ENCODE peak calls at places on chromosomes 3 and 15, in seven cellular contexts. J is cardiac muscle cell, B is WERI-Rb-1, H is mesenchymal stem cell, X is suprapubic skin, T is transverse colon, G is endodermal cell. Z is an unnamed sample. For H3K9me3, the result is how much of the 10 kb centered on the place peaks cover.

GRCh38 chr3:50324351-50325144 is 2.0 kb upstream of the HYAL2 start:
- DNase-seq in J (peak), H (peak), X (peak), G (peak), T (peak), B (peak), Z (peak)

GRCh38 chr15:69463182-69463756 is 10.7 kb downstream of the RPLP1 start:
- DNase-seq in B (peak), J (no peak), H (no peak), T (no peak), G (no peak), X (peak), Z (no peak)

GRCh38 chr3:166829896-166830295 is 550.2 kb downstream of the ZBBX start:
- DNase-seq in J (no peak), T (no peak), H (no peak), X (no peak), B (no peak), G (no peak), Z (no peak)

GRCh38 chr15:36738817-36739216 is 159.4 kb downstream of the CDIN1 start:
- DNase-seq in X (no peak), B (no peak), T (no peak), H (no peak), G (no peak), J (no peak), Z (no peak)

GRCh38 chr15:73996939-73997338 is 2.4 kb downstream of the PML start:
- DNase-seq in G (no peak), X (no peak), B (no peak), H (peak), J (no peak), T (no peak), Z (no peak)

GRCh38 chr3:141663993-141664392 is 74.1 kb upstream of the RNF7 start:
- DNase-seq in T (no peak), H (peak), X (no peak), B (no peak), J (peak), G (peak), Z (no peak)

GRCh38 chr15:75203017-75203907 is 1.6 kb downstream of the C15orf39 start:
- DNase-seq in B (no peak), X (no peak), G (no peak), J (no peak), T (no peak), H (peak), Z (peak)

GRCh38 chr3:58880182-58880581 is 169.6 kb downstream of the CFAP20DC start:
- DNase-seq in X (no peak), J (no peak), T (no peak), H (no peak), B (no peak), G (no peak), Z (no peak)

GRCh38 chr3:186990878-186991308 is 60.6 kb downstream of the ST6GAL1 start:
- DNase-seq in J (no peak), B (no peak), H (no peak), G (no peak), X (no peak), T (no peak), Z (peak)

GRCh38 chr3:114933407-114933806 is 213.7 kb downstream of the ZBTB20 start:
- DNase-seq in B (no peak), T (no peak), G (no peak), H (no peak), X (no peak), J (no peak), Z (no peak)

GRCh38 chr3:21042184-21042583 is 708.8 kb downstream of the ZNF385D start:
- DNase-seq in B (peak), T (no peak), X (no peak), J (no peak), H (no peak), G (no peak), Z (no peak)

GRCh38 chr3:21041621-21042020 is 709.4 kb downstream of the ZNF385D start:
- DNase-seq in J (no peak), T (no peak), G (no peak), X (no peak), B (no peak), H (no peak), Z (no peak)

GRCh38 chr3:21036888-21037287 is 714.1 kb downstream of the ZNF385D start:
- DNase-seq in T (no peak), X (no peak), G (no peak), H (no peak), J (no peak), B (no peak), Z (no peak)
- H3K9me3 ChIP-seq in T (under half), X (under half), G (under half), H (under half), J (under half), B (under half), Z (under half)

GRCh38 chr15:70761931-70762468 is 1.4 kb downstream of the UACA start:
- DNase-seq in X (no peak), T (no peak), G (no peak), B (no peak), H (no peak), J (no peak), Z (no peak)
- H3K4me3 ChIP-seq in X (peak), T (peak), G (peak), B (peak), H (peak), J (peak), Z (peak)

GRCh38 chr3:18998069-18998468 is 150.2 kb upstream of the KCNH8 start:
- DNase-seq in T (no peak), B (no peak), H (no peak), G (no peak), J (peak), X (no peak), Z (no peak)
- H3K27ac ChIP-seq in T (no peak), B (no peak), H (no peak), G (no peak), J (peak), X (no peak), Z (no peak)

DNA sequence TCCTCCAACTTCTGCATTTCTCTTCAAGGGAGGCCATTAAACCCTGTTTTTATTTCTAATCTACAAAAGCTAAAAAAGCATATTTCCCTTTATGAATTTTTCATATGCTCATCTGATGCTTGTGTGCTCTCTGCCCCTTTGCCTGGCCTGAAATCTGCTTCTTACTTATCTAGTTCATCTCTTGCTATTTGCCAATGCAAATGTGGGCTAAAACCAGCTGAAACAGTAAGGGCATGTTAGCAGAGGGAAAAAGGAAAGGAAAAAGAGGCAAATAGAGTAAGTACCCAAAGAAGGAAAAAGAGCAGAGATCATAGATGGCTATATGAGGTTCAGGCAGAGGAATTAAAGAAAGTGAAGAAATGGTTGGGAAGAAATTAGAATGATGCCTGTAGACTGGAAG is 185.2 kb downstream of the CNTN4 start:
- DNase-seq in T (no peak), B (no peak), G (no peak), J (no peak), H (no peak), X (no peak), Z (no peak)
- H3K9me3 ChIP-seq in T (under half), B (under half), G (under half), J (under half), H (under half), X (under half), Z (under half)

DNA sequence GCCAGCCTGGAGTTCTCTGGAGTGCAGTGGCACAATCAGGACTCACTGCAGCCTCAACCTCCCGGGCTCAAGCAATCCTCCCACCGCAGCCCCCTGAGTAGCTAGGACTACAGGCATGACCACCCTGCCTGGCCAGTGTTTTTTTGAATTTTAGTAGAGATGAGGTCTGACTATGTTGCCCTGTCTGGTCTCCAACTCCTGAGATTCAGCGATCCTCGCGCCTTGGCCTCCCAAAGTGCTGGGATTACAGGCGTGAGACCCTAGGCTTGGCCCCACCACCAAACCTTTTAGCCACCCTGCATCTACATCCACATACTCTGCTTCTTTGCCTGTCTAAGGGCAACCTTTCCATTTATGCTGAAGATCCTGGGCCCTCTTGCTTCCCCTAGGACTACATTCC is 4.4 kb downstream of the NUSAP1 start:
- DNase-seq in T (no peak), G (no peak), H (no peak), B (no peak), X (no peak), J (no peak), Z (no peak)
- H3K4me3 ChIP-seq in T (no peak), G (no peak), H (no peak), B (no peak), X (no peak), J (no peak), Z (no peak)

GRCh38 chr3:183745300-183746098 is 47.9 kb downstream of the YEATS2 start:
- DNase-seq in H (peak), B (no peak), J (peak), T (no peak), X (no peak), G (no peak), Z (no peak)

DNA sequence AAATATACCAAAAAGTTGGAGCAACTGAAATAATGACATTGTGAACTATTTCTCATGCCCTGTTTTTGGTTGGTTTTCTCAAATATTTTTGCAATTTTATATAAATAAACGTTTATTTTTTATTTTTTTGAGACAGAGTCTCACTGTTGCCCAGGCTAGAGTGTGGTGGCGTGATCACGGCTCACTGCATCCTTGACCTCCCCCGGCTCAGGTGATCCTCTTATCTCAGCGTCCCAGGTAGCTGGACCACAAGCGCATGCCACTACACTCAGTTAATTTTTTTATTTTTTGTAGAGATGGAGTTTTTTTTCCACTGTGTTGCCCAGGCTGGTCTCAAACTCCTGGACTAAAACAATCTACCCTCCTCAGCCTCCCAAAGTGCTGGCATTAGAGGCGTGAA is 45.6 kb downstream of the YEATS2 start:
- DNase-seq in H (no peak), J (no peak), B (no peak), X (no peak), T (no peak), G (no peak), Z (no peak)
- H3K27ac ChIP-seq in H (no peak), J (no peak), B (no peak), X (no peak), T (no peak), G (no peak), Z (no peak)

GRCh38 chr15:25172691-25173090 is 217.9 kb downstream of the SNRPN start:
- DNase-seq in J (no peak), B (no peak), T (no peak), H (no peak), G (peak), X (no peak), Z (no peak)
- H3K9me3 ChIP-seq in J (under half), B (under half), T (under half), H (under half), G (under half), X (under half), Z (under half)